ENCODE peak calls at places on chromosomes 4 and X, in six cellular contexts. Y is CD8-positive, alpha-beta T cell; U is AG09319; C is effector CD4-positive, alpha-beta T cell; X is epithelial cell of esophagus; B is AG08396. V is an unnamed sample.

GRCh38 chr4:183165371-183165770 is 66.3 kb downstream of the WWC2 start:
- DNase-seq in C (no peak), U (no peak), Y (no peak), B (no peak), X (no peak), V (no peak)

GRCh38 chrX:644304-645023 is 13.9 kb downstream of the SHOX start:
- DNase-seq in X (no peak), U (no peak), C (no peak), B (no peak), Y (no peak), V (no peak)

GRCh38 chrX:69173906-69174305 is 8.7 kb upstream of the PJA1 start:
- DNase-seq in Y (no peak), C (no peak), X (no peak), U (no peak), B (no peak), V (no peak)

GRCh38 chr4:123127218-123127617 is 204.8 kb upstream of the NUDT6 start:
- DNase-seq in U (no peak), Y (no peak), X (peak), B (no peak), C (no peak), V (no peak)

GRCh38 chr4:41133619-41134018 is 80.7 kb downstream of the APBB2 start:
- DNase-seq in B (no peak), U (no peak), Y (no peak), X (no peak), C (no peak), V (no peak)

GRCh38 chr4:141027421-141027820 is 105.8 kb downstream of the RNF150 start:
- DNase-seq in Y (no peak), C (no peak), X (peak), B (no peak), U (no peak), V (peak)

GRCh38 chr4:158805628-158806471 is 37.0 kb downstream of the FNIP2 start:
- DNase-seq in Y (no peak), X (peak), C (no peak), B (no peak), U (no peak), V (no peak)

GRCh38 chr4:176791591-176792347 is 953 bp downstream of the VEGFC start:
- DNase-seq in B (peak), X (peak), Y (no peak), U (no peak), C (no peak), V (no peak)

GRCh38 chr4:86845593-86845992 is 3.6 kb downstream of the SLC10A6 start:
- DNase-seq in X (peak), B (no peak), Y (no peak), U (no peak), C (no peak), V (no peak)

GRCh38 chrX:86171366-86171765 is 23.1 kb downstream of the DACH2 start:
- DNase-seq in B (peak), U (no peak), X (peak), Y (no peak), C (no peak), V (no peak)

GRCh38 chrX:37846558-37846933 is 825 bp downstream of the DYNLT3 start:
- DNase-seq in U (no peak), C (no peak), X (no peak), B (no peak), Y (no peak), V (no peak)

GRCh38 chr4:73615613-73616012 is 4.6 kb downstream of the RASSF6 start:
- DNase-seq in B (no peak), Y (no peak), X (peak), U (no peak), C (no peak), V (no peak)

GRCh38 chr4:44563496-44563895 is 87.9 kb downstream of the YIPF7 start:
- DNase-seq in B (no peak), Y (no peak), U (no peak), C (no peak), X (peak), V (no peak)

GRCh38 chr4:16896871-16897270 is 1.6 kb downstream of the LDB2 start:
- DNase-seq in B (peak), X (no peak), C (no peak), Y (no peak), U (peak), V (no peak)

GRCh38 chr4:187232796-187233195 is 509.1 kb upstream of the FAT1 start:
- DNase-seq in X (no peak), U (no peak), B (no peak), C (no peak), Y (no peak), V (no peak)

GRCh38 chr4:178395798-178396197 is 953.6 kb upstream of the AGA start:
- DNase-seq in B (no peak), U (no peak), X (peak), Y (no peak), C (no peak), V (no peak)

GRCh38 chrX:134999469-134999868 is 8.7 kb downstream of the SMIM10 start:
- DNase-seq in Y (no peak), U (no peak), B (peak), X (peak), C (no peak), V (no peak)

GRCh38 chr4:140595065-140595464 is 26.3 kb upstream of the UCP1 start:
- DNase-seq in C (no peak), X (peak), Y (no peak), B (no peak), U (no peak), V (peak)

GRCh38 chr4:95267081-95267480 is 281.7 kb downstream of the UNC5C start:
- DNase-seq in X (peak), C (no peak), B (peak), Y (no peak), U (no peak), V (no peak)

GRCh38 chr4:47668810-47669408 is 169.0 kb downstream of the CORIN start:
- DNase-seq in Y (no peak), B (peak), C (no peak), X (peak), U (peak), V (peak)

GRCh38 chr4:176377705-176378302 is 58.0 kb downstream of the SPCS3 start:
- DNase-seq in X (peak), Y (no peak), B (no peak), C (no peak), U (no peak), V (peak)

GRCh38 chrX:116198810-116199209 is 28.3 kb downstream of the AGTR2 start:
- DNase-seq in C (no peak), B (no peak), U (no peak), Y (no peak), X (no peak), V (peak)

GRCh38 chrX:40170830-40171512 is 73.2 kb upstream of the BCOR start:
- DNase-seq in Y (no peak), C (no peak), U (no peak), X (no peak), B (no peak), V (no peak)